ENCODE peak calls at places on chromosomes 5 and 9, in nine cellular contexts. D, X, Q, I, W, Y, N, A and M are unnamed samples.

GRCh38 chr5:177446184-177447065 is at the start of gene PRR7:
- DNase-seq in D (peak), X (peak), Q (peak), I (no peak), W (no peak), Y (peak), N (peak), A (peak), M (no peak)

GRCh38 chr9:135275163-135275925 is 187.9 kb downstream of the OLFM1 start:
- DNase-seq in D (peak), X (no peak), Q (no peak), I (no peak), W (no peak), Y (no peak), N (no peak), A (no peak), M (no peak)

GRCh38 chr5:6803981-6804550 is 90.8 kb downstream of the TENT4A start:
- DNase-seq in D (no peak), X (no peak), Q (no peak), I (no peak), W (no peak), Y (no peak), N (no peak), A (no peak), M (no peak)

GRCh38 chr9:86735772-86736458 is 211.4 kb downstream of the GAS1 start:
- DNase-seq in D (peak), X (no peak), Q (no peak), I (no peak), W (no peak), Y (no peak), N (peak), A (no peak), M (no peak)

GRCh38 chr5:86896916-86897315 is 279.2 kb downstream of the COX7C start:
- DNase-seq in D (no peak), X (no peak), Q (no peak), I (no peak), W (no peak), Y (no peak), N (no peak), A (no peak), M (no peak)

GRCh38 chr9:95989304-95989703 is 113.8 kb downstream of the ERCC6L2 start:
- DNase-seq in D (no peak), X (no peak), Q (no peak), I (peak), W (no peak), Y (no peak), N (peak), A (no peak), M (no peak)

GRCh38 chr9:123998970-123999621 is 12.5 kb upstream of the LHX2 start:
- DNase-seq in D (no peak), X (no peak), Q (no peak), I (no peak), W (no peak), Y (peak), N (no peak), A (no peak), M (no peak)

GRCh38 chr9:133773889-133774655 is 35.9 kb upstream of the SARDH start:
- DNase-seq in D (peak), X (no peak), Q (no peak), I (no peak), W (peak), Y (no peak), N (no peak), A (peak), M (no peak)

GRCh38 chr5:170503970-170504525 is at the start of gene KCNIP1:
- DNase-seq in D (peak), X (no peak), Q (peak), I (no peak), W (no peak), Y (no peak), N (no peak), A (no peak), M (no peak)

GRCh38 chr5:72328172-72328571 is 8.0 kb downstream of the PTCD2 start:
- DNase-seq in D (peak), X (no peak), Q (no peak), I (peak), W (no peak), Y (no peak), N (peak), A (peak), M (peak)

GRCh38 chr5:169696621-169697517 is 59.8 kb downstream of the DOCK2 start:
- DNase-seq in D (no peak), X (no peak), Q (no peak), I (peak), W (no peak), Y (no peak), N (peak), A (no peak), M (no peak)

GRCh38 chr5:179129607-179130071 is 69.5 kb downstream of the ZNF354C start:
- DNase-seq in D (no peak), X (no peak), Q (no peak), I (no peak), W (no peak), Y (no peak), N (no peak), A (no peak), M (no peak)

GRCh38 chr5:153866176-153866575 is 172.5 kb downstream of the FAM114A2 start:
- DNase-seq in D (no peak), X (no peak), Q (no peak), I (no peak), W (no peak), Y (no peak), N (no peak), A (no peak), M (no peak)

GRCh38 chr9:115262477-115262876 is 144.5 kb upstream of the TNC start:
- DNase-seq in D (peak), X (peak), Q (peak), I (peak), W (no peak), Y (no peak), N (peak), A (peak), M (peak)

GRCh38 chr9:16425572-16425971 is 444.9 kb downstream of the BNC2 start:
- DNase-seq in D (no peak), X (peak), Q (no peak), I (no peak), W (no peak), Y (no peak), N (peak), A (no peak), M (no peak)

GRCh38 chr5:146402949-146403348 is 44.2 kb upstream of the TCERG1 start:
- DNase-seq in D (no peak), X (no peak), Q (no peak), I (no peak), W (no peak), Y (no peak), N (no peak), A (no peak), M (no peak)

GRCh38 chr5:112604741-112605390 is 132.8 kb upstream of the APC start:
- DNase-seq in D (no peak), X (no peak), Q (no peak), I (no peak), W (no peak), Y (peak), N (no peak), A (no peak), M (no peak)

GRCh38 chr5:179930788-179931473 is 23.2 kb upstream of the TBC1D9B start:
- DNase-seq in D (no peak), X (no peak), Q (no peak), I (no peak), W (no peak), Y (no peak), N (no peak), A (no peak), M (no peak)

GRCh38 chr5:153881687-153882086 is 157.0 kb downstream of the FAM114A2 start:
- DNase-seq in D (no peak), X (no peak), Q (no peak), I (no peak), W (no peak), Y (no peak), N (peak), A (no peak), M (no peak)

GRCh38 chr9:135887021-135887507 is 20.3 kb downstream of the CAMSAP1 start:
- DNase-seq in D (no peak), X (no peak), Q (no peak), I (no peak), W (no peak), Y (peak), N (no peak), A (peak), M (no peak)

GRCh38 chr5:85334-85995 is 6.5 kb upstream of the PLEKHG4B start:
- DNase-seq in D (no peak), X (no peak), Q (no peak), I (no peak), W (no peak), Y (no peak), N (no peak), A (no peak), M (no peak)

GRCh38 chr5:125584119-125584518 is 837.7 kb upstream of the ZNF608 start:
- DNase-seq in D (no peak), X (no peak), Q (no peak), I (no peak), W (no peak), Y (no peak), N (peak), A (no peak), M (peak)

GRCh38 chr5:69368458-69369368 is 607 bp downstream of the AK6 start:
- DNase-seq in D (no peak), X (peak), Q (peak), I (peak), W (no peak), Y (peak), N (peak), A (no peak), M (peak)

GRCh38 chr9:93111371-93112115 is 15.5 kb downstream of the CARD19 start:
- DNase-seq in D (no peak), X (peak), Q (no peak), I (no peak), W (peak), Y (peak), N (no peak), A (peak), M (no peak)

GRCh38 chr9:126298319-126298801 is 28.3 kb upstream of the MVB12B start:
- DNase-seq in D (no peak), X (no peak), Q (no peak), I (no peak), W (no peak), Y (no peak), N (no peak), A (no peak), M (no peak)

GRCh38 chr5:73213566-73213998 is 40.6 kb downstream of the TMEM174 start:
- DNase-seq in D (peak), X (peak), Q (no peak), I (peak), W (no peak), Y (no peak), N (peak), A (no peak), M (peak)

GRCh38 chr9:134290603-134291451 is 35.4 kb upstream of the RXRA start:
- DNase-seq in D (no peak), X (no peak), Q (no peak), I (no peak), W (no peak), Y (no peak), N (no peak), A (peak), M (no peak)

GRCh38 chr9:12702160-12702758 is 9.1 kb downstream of the TYRP1 start:
- DNase-seq in D (peak), X (peak), Q (peak), I (peak), W (peak), Y (no peak), N (peak), A (no peak), M (peak)

GRCh38 chr5:53429706-53430105 is 50.7 kb upstream of the FST start:
- DNase-seq in D (no peak), X (peak), Q (no peak), I (no peak), W (no peak), Y (no peak), N (no peak), A (no peak), M (no peak)

GRCh38 chr9:99852617-99853016 is 30.9 kb downstream of the NR4A3 start:
- DNase-seq in D (no peak), X (no peak), Q (no peak), I (no peak), W (no peak), Y (no peak), N (no peak), A (no peak), M (no peak)

GRCh38 chr9:126927419-126927818 is 12.8 kb downstream of the RALGPS1 start:
- DNase-seq in D (peak), X (no peak), Q (no peak), I (no peak), W (no peak), Y (no peak), N (no peak), A (no peak), M (no peak)

GRCh38 chr9:20112367-20112766 is 323.5 kb upstream of the SLC24A2 start:
- DNase-seq in D (no peak), X (no peak), Q (no peak), I (no peak), W (no peak), Y (no peak), N (no peak), A (no peak), M (no peak)

GRCh38 chr9:110241491-110242321 is 14.6 kb downstream of the TXN start:
- DNase-seq in D (no peak), X (no peak), Q (no peak), I (no peak), W (no peak), Y (no peak), N (no peak), A (no peak), M (no peak)

GRCh38 chr5:101292199-101292598 is 389.1 kb upstream of the ST8SIA4 start:
- DNase-seq in D (no peak), X (no peak), Q (no peak), I (no peak), W (no peak), Y (no peak), N (no peak), A (no peak), M (no peak)
- TF ChIP-seq CTCF in D (no peak), X (no peak), Q (no peak), I (no peak), W (no peak), Y (no peak), N (no peak), A (no peak), M (no peak)

GRCh38 chr5:62578540-62578939 is at the start of gene LRRC70:
- DNase-seq in D (no peak), X (peak), Q (no peak), I (no peak), W (no peak), Y (peak), N (peak), A (no peak), M (no peak)
- H3K4me3 ChIP-seq in D (no peak), X (no peak), Q (no peak), I (no peak), W (no peak), Y (no peak), N (no peak), A (peak), M (no peak)

GRCh38 chr9:80605129-80605528 is 1033.4 kb downstream of the TLE4 start:
- DNase-seq in D (no peak), X (no peak), Q (peak), I (peak), W (no peak), Y (peak), N (peak), A (no peak), M (peak)
- TF ChIP-seq CTCF in D (peak), X (peak), Q (peak), I (peak), W (no peak), Y (no peak), N (peak), A (peak), M (peak)

GRCh38 chr9:72305102-72305546 is 59.9 kb downstream of the ZFAND5 start:
- DNase-seq in D (peak), X (peak), Q (peak), I (no peak), W (peak), Y (peak), N (peak), A (peak), M (no peak)
- H3K4me3 ChIP-seq in D (no peak), X (peak), Q (peak), I (no peak), W (no peak), Y (peak), N (no peak), A (peak), M (no peak)

GRCh38 chr5:18238321-18238720 is 604.1 kb downstream of the TAF11L14 start:
- DNase-seq in D (no peak), X (no peak), Q (no peak), I (no peak), W (no peak), Y (no peak), N (no peak), A (no peak), M (no peak)
- TF ChIP-seq CTCF in D (no peak), X (no peak), Q (no peak), I (no peak), W (no peak), Y (no peak), N (no peak), A (no peak), M (no peak)

DNA sequence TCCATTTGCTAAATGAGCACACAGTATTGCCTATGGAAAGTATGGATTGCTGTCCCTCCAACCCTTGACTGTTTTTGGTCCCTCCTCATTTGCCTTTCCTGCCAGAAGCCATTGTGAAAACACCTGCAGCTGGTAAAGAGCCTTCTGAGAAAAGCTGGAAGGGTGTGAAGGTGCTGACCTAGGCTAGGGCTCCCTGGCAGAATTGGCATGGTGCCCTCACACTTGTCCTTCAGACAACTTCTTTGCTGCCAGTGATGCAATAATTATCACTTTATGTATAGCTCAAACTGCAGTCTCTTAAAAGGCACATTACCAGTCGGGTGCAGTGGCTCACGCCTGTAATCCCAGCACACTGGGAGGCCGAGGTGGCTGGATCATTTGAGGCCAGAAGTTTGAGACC is 4.2 kb downstream of the TXNDC15 start:
- DNase-seq in D (peak), X (no peak), Q (no peak), I (no peak), W (no peak), Y (no peak), N (no peak), A (no peak), M (no peak)
- H3K4me3 ChIP-seq in D (no peak), X (no peak), Q (no peak), I (no peak), W (no peak), Y (no peak), N (no peak), A (no peak), M (no peak)

GRCh38 chr9:21137020-21137419 is 4.6 kb downstream of the IFNW1 start:
- DNase-seq in D (no peak), X (no peak), Q (no peak), I (no peak), W (no peak), Y (no peak), N (no peak), A (no peak), M (no peak)

GRCh38 chr9:21135736-21136135 is 5.9 kb downstream of the IFNW1 start:
- DNase-seq in D (no peak), X (no peak), Q (no peak), I (no peak), W (no peak), Y (no peak), N (no peak), A (no peak), M (no peak)

GRCh38 chr9:21144620-21145019 is 3.0 kb upstream of the IFNW1 start:
- DNase-seq in D (no peak), X (no peak), Q (no peak), I (no peak), W (no peak), Y (peak), N (no peak), A (no peak), M (no peak)

DNA sequence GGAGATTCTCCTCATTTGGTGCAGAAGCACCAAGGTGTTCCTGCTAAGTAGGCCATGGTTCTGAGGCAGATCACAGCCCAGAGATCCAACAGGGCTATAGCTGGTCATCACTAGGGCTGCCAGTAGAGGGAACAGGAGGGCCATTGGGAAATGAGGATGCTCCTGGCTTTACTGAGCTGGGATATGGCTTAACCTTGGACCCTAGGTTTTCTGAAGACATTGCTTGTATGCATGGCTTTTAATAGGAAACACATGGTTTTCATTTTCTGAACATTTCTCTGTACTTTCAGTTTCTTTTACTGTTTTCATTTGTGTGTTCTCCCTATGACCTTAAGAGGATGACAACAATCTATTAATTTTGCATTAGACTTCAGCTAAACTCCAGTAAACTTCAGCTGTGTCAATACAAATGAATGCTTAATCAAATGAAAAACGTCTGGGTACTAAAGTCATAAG is at the start of gene IFNW1:
- DNase-seq in D (no peak), X (no peak), Q (no peak), I (no peak), W (no peak), Y (no peak), N (no peak), A (no peak), M (no peak)
- TF ChIP-seq CTCF in D (no peak), X (peak), Q (no peak), I (peak), W (no peak), Y (peak), N (peak), A (no peak), M (peak)